ENCODE peak calls at places on chromosomes 12 and 14, in nine cellular contexts. W is GM23248, N is OCI-LY7, M is SK-N-SH, P is MM.1S, S is PC-3, A is GM23338, V is PC-9, F is HCT116. B is an unnamed sample.

GRCh38 chr12:131403676-131404075 is 307.2 kb upstream of the SFSWAP start:
- DNase-seq in W (no peak), A (no peak), N (no peak), P (no peak), S (no peak), V (no peak), F (no peak), M (no peak), B (no peak)

GRCh38 chr12:195191-195590 is 18.8 kb downstream of the SLC6A12 start:
- DNase-seq in F (no peak), S (no peak), A (no peak), M (no peak), W (no peak), P (no peak), N (no peak), V (no peak), B (no peak)

GRCh38 chr14:36129181-36129580 is 47.3 kb downstream of the PTCSC3 start:
- DNase-seq in N (no peak), P (no peak), F (peak; percentile 0), S (peak; percentile 66), V (peak; percentile 22), M (no peak), A (peak; percentile 68), W (no peak), B (no peak)

GRCh38 chr12:47422656-47423055 is 283.2 kb downstream of the RPAP3 start:
- DNase-seq in S (no peak), A (no peak), V (no peak), M (no peak), N (no peak), W (peak; percentile 53), P (no peak), F (no peak), B (no peak)

GRCh38 chr12:89709994-89710872 is 1.6 kb upstream of the ATP2B1 start:
- DNase-seq in N (peak; percentile 58), P (no peak), V (no peak), W (peak; percentile 74), M (no peak), S (peak; percentile 26), F (no peak), A (peak; percentile 76), B (peak; percentile 69)

GRCh38 chr12:47832263-47832933 is 12.7 kb upstream of the HDAC7 start:
- DNase-seq in W (no peak), S (no peak), A (no peak), N (peak; percentile 77), M (no peak), F (no peak), V (no peak), P (no peak), B (no peak)

GRCh38 chr12:31510034-31510433 is 80.9 kb downstream of the DENND5B start:
- DNase-seq in W (peak; percentile 43), M (no peak), P (no peak), N (no peak), F (no peak), A (no peak), V (no peak), S (no peak), B (no peak)

GRCh38 chr12:122499991-122500684 is 594 bp downstream of the ZCCHC8 start:
- DNase-seq in V (peak; percentile 52), F (peak; percentile 16), P (peak; percentile 53), N (peak; percentile 77), S (peak; percentile 70), M (peak; percentile 68), W (peak; percentile 86), A (peak; percentile 60), B (peak; percentile 68)

GRCh38 chr12:122420471-122421262 is 1.8 kb downstream of the CLIP1 start:
- DNase-seq in S (no peak), M (no peak), F (no peak), V (peak; percentile 9), A (no peak), N (no peak), W (no peak), P (no peak), B (no peak)

GRCh38 chr12:46472893-46473633 is 100.5 kb upstream of the SLC38A2 start:
- DNase-seq in P (no peak), W (no peak), N (no peak), A (no peak), F (no peak), S (peak; percentile 68), V (no peak), M (peak; percentile 47), B (peak; percentile 37)

GRCh38 chr14:70013269-70013873 is 134.2 kb downstream of the SMOC1 start:
- DNase-seq in N (peak; percentile 37), A (peak; percentile 86), P (peak; percentile 36), W (peak; percentile 34), S (peak; percentile 49), M (peak; percentile 52), V (peak; percentile 15), F (peak; percentile 23), B (peak; percentile 48)

GRCh38 chr14:89000007-89000942 is 175.8 kb downstream of the TTC8 start:
- DNase-seq in N (no peak), P (no peak), A (peak; percentile 48), V (no peak), F (peak; percentile 53), M (no peak), W (peak; percentile 98), S (peak; percentile 94), B (peak; percentile 76)

GRCh38 chr12:29556363-29556762 is 58.9 kb upstream of the OVCH1 start:
- DNase-seq in A (no peak), W (no peak), M (no peak), P (no peak), F (no peak), S (no peak), V (no peak), N (no peak), B (no peak)

GRCh38 chr14:99327458-99328250 is 55.7 kb upstream of the BCL11B start:
- DNase-seq in M (peak; percentile 6), P (no peak), V (no peak), N (no peak), F (no peak), A (peak; percentile 46), W (peak; percentile 9), S (no peak), B (no peak)

GRCh38 chr12:130162771-130163460 is 652 bp downstream of the FZD10 start:
- DNase-seq in P (no peak), V (no peak), N (no peak), W (no peak), S (no peak), A (no peak), M (peak; percentile 55), F (no peak), B (no peak)

GRCh38 chr14:76947838-76948184 is 80.7 kb downstream of the IRF2BPL start:
- DNase-seq in V (no peak), A (no peak), S (no peak), W (no peak), M (no peak), P (no peak), N (no peak), F (no peak), B (no peak)

GRCh38 chr12:109109756-109110350 is 6.5 kb upstream of the ACACB start:
- DNase-seq in F (no peak), V (no peak), S (no peak), W (no peak), A (no peak), M (no peak), N (no peak), P (no peak), B (no peak)

GRCh38 chr12:109102491-109102890 is 5.1 kb downstream of the UNG start:
- DNase-seq in N (no peak), S (no peak), V (no peak), F (no peak), M (no peak), P (no peak), W (no peak), A (no peak), B (no peak)

GRCh38 chr12:109099426-109100020 is 2.1 kb downstream of the UNG start:
- DNase-seq in W (peak; percentile 17), S (no peak), V (no peak), P (peak; percentile 51), A (no peak), F (no peak), N (no peak), M (no peak), B (no peak)

GRCh38 chr12:109105176-109105575 is 7.8 kb downstream of the UNG start:
- DNase-seq in S (no peak), A (no peak), M (no peak), W (no peak), P (no peak), F (no peak), N (no peak), V (no peak), B (no peak)
- H3K36me3 ChIP-seq in S (peaks cover 55% of the 10 kb centered on the region), A (peaks cover 70% of the 10 kb centered on the region), M (peaks cover 38% of the 10 kb centered on the region), W (peaks cover 30% of the 10 kb centered on the region), P (peaks cover 10% of the 10 kb centered on the region), F (peaks cover 54% of the 10 kb centered on the region), N (peaks cover 95% of the 10 kb centered on the region), V (peaks cover 6% of the 10 kb centered on the region), B (no peaks in the 10 kb centered on the region)

GRCh38 chr14:64649383-64649998 is 54.7 kb upstream of the PLEKHG3 start:
- DNase-seq in F (no peak), N (no peak), W (peak; percentile 90), A (peak; percentile 41), M (no peak), V (no peak), S (no peak), P (no peak), B (no peak)
- H3K9me2 ChIP-seq in F (no peaks in the 10 kb centered on the region), N (no peaks in the 10 kb centered on the region), W (no peaks in the 10 kb centered on the region), A (peaks cover 3% of the 10 kb centered on the region), M (no peaks in the 10 kb centered on the region), V (no peaks in the 10 kb centered on the region), S (no peaks in the 10 kb centered on the region), P (no peaks in the 10 kb centered on the region), B (no peaks in the 10 kb centered on the region)

GRCh38 chr12:42380733-42381132 is 54.8 kb downstream of the PPHLN1 start:
- DNase-seq in F (no peak), N (no peak), W (no peak), P (no peak), A (no peak), V (no peak), S (no peak), M (no peak), B (no peak)
- H3K36me3 ChIP-seq in F (no peaks in the 10 kb centered on the region), N (peaks cover 58% of the 10 kb centered on the region), W (peaks cover 5% of the 10 kb centered on the region), P (no peaks in the 10 kb centered on the region), A (peaks cover 7% of the 10 kb centered on the region), V (peaks cover 5% of the 10 kb centered on the region), S (peaks cover 9% of the 10 kb centered on the region), M (peaks cover 36% of the 10 kb centered on the region), B (no peaks in the 10 kb centered on the region)

GRCh38 chr12:3973939-3974644 is 100.9 kb upstream of the PARP11 start:
- DNase-seq in W (no peak), A (no peak), V (no peak), F (no peak), M (no peak), S (no peak), P (no peak), N (no peak), B (no peak)

GRCh38 chr12:3975652-3976051 is 102.5 kb upstream of the PARP11 start:
- DNase-seq in N (no peak), P (no peak), S (no peak), A (no peak), V (no peak), M (no peak), W (no peak), F (no peak), B (no peak)

GRCh38 chr12:3977621-3978020 is 104.4 kb upstream of the PARP11 start:
- DNase-seq in M (no peak), N (no peak), S (no peak), W (no peak), P (no peak), A (no peak), F (no peak), V (no peak), B (no peak)

GRCh38 chr12:3973269-3973884 is 100.2 kb upstream of the PARP11 start:
- DNase-seq in F (no peak), W (no peak), P (no peak), N (no peak), V (no peak), M (no peak), S (no peak), A (no peak), B (no peak)

GRCh38 chr12:3976351-3976938 is 103.2 kb upstream of the PARP11 start:
- DNase-seq in V (no peak), P (no peak), N (no peak), M (no peak), W (no peak), S (no peak), F (no peak), A (no peak), B (no peak)
- H3K9me2 ChIP-seq in V (no peaks in the 10 kb centered on the region), P (no peaks in the 10 kb centered on the region), N (no peaks in the 10 kb centered on the region), M (no peaks in the 10 kb centered on the region), W (no peaks in the 10 kb centered on the region), S (no peaks in the 10 kb centered on the region), F (no peaks in the 10 kb centered on the region), A (no peaks in the 10 kb centered on the region), B (no peaks in the 10 kb centered on the region)